ENCODE peak calls at places on chromosome 6, in ten cellular contexts. N is aorta, Y is mesendoderm, L is fibroblast of mammary gland, H is activated T-cell treated with anti-CD3 and anti-CD28 coated beads for 1 hour, B is mucosa of gallbladder, C is occipital lobe, Q is HAP-1, Z is NCI-H2029, I is RCC 7860. J is an unnamed sample.
A peak's percentile ranks its signal among the peaks of the same experiment; 100 is the strongest.

GRCh38 chr6:62681108-62681507 is 395.1 kb upstream of the KHDRBS2 start:
- DNase-seq in Y (no peak), B (no peak), H (no peak), L (no peak), Z (no peak), Q (no peak), I (no peak), N (no peak), C (no peak), J (no peak)

GRCh38 chr6:26215200-26216014 is 128.2 kb downstream of the HFE start:
- DNase-seq in B (no peak), Z (peak; percentile 17), C (no peak), Y (peak; percentile 81), H (no peak), N (no peak), L (no peak), I (peak; percentile 53), Q (peak; percentile 69), J (peak; percentile 46)

GRCh38 chr6:165615629-165616028 is 47.4 kb downstream of the PDE10A start:
- DNase-seq in B (no peak), Z (no peak), N (no peak), Q (no peak), C (no peak), I (peak; percentile 76), H (no peak), Y (peak; percentile 35), L (peak; percentile 40), J (no peak)

GRCh38 chr6:66628917-66629316 is 921.9 kb upstream of the EYS start:
- DNase-seq in I (no peak), L (peak; percentile 37), N (no peak), Q (no peak), Z (no peak), C (no peak), Y (no peak), B (no peak), H (no peak), J (peak; percentile 71)

GRCh38 chr6:144702781-144703180 is 417.6 kb downstream of the UTRN start:
- DNase-seq in C (no peak), N (no peak), Z (no peak), I (no peak), L (no peak), H (no peak), Q (no peak), Y (no peak), B (no peak), J (no peak)

GRCh38 chr6:38417521-38417920 is 222.2 kb downstream of the BTBD9 start:
- DNase-seq in B (no peak), Q (no peak), I (no peak), L (no peak), Y (peak; percentile 37), H (no peak), N (no peak), C (no peak), Z (no peak), J (peak; percentile 20)

GRCh38 chr6:130822736-130823135 is 4.5 kb upstream of the SMLR1 start:
- DNase-seq in N (no peak), I (no peak), L (no peak), B (no peak), Q (no peak), C (no peak), Z (no peak), H (no peak), Y (no peak), J (no peak)

GRCh38 chr6:107563694-107564093 is 73.8 kb downstream of the SOBP start:
- DNase-seq in I (no peak), Q (no peak), Z (no peak), L (no peak), Y (no peak), C (no peak), H (no peak), N (no peak), B (no peak), J (no peak)

GRCh38 chr6:71038966-71039365 is 82.1 kb upstream of the B3GAT2 start:
- DNase-seq in L (peak; percentile 22), Z (no peak), B (no peak), C (no peak), Y (no peak), Q (no peak), H (no peak), I (no peak), N (no peak), J (peak; percentile 9)

GRCh38 chr6:46098678-46099077 is 31.1 kb upstream of the ENPP4 start:
- DNase-seq in B (peak; percentile 70), Q (no peak), C (peak; percentile 43), L (no peak), N (no peak), Y (no peak), H (no peak), Z (peak; percentile 68), I (no peak), J (peak; percentile 25)

GRCh38 chr6:36769161-36769675 is 70.0 kb downstream of the CPNE5 start:
- DNase-seq in C (no peak), Y (peak; percentile 67), H (no peak), N (no peak), Z (no peak), B (no peak), L (no peak), I (peak; percentile 88), Q (no peak), J (peak; percentile 32)

GRCh38 chr6:13194852-13195251 is 133.5 kb downstream of the TBC1D7 start:
- DNase-seq in C (no peak), Q (peak; percentile 49), B (peak; percentile 47), Y (peak; percentile 77), L (peak; percentile 76), H (no peak), I (peak; percentile 23), N (no peak), Z (no peak), J (peak; percentile 68)

GRCh38 chr6:70112686-70113570 is 190.0 kb downstream of the COL9A1 start:
- DNase-seq in C (peak; percentile 12), Y (peak; percentile 48), I (no peak), L (no peak), Q (no peak), H (no peak), N (no peak), Z (no peak), B (no peak), J (no peak)

GRCh38 chr6:155693573-155694428 is 238.2 kb upstream of the NOX3 start:
- DNase-seq in Z (peak; percentile 7), C (no peak), H (no peak), I (peak; percentile 75), L (no peak), N (no peak), B (no peak), Q (no peak), Y (no peak), J (no peak)

GRCh38 chr6:34664270-34664971 is 32.1 kb downstream of the ILRUN start:
- DNase-seq in L (peak; percentile 57), N (no peak), Y (no peak), Q (no peak), Z (no peak), H (no peak), I (no peak), C (no peak), B (no peak), J (peak; percentile 40)

GRCh38 chr6:72589096-72589495 is 32.8 kb upstream of the KCNQ5 start:
- DNase-seq in C (no peak), Y (no peak), Z (no peak), B (no peak), L (peak; percentile 7), N (no peak), I (no peak), H (no peak), Q (no peak), J (peak; percentile 6)

GRCh38 chr6:12280458-12280857 is 9.7 kb upstream of the EDN1 start:
- DNase-seq in C (no peak), Y (no peak), L (peak; percentile 65), N (peak; percentile 84), H (no peak), I (peak; percentile 24), Q (no peak), B (no peak), Z (no peak), J (peak; percentile 59)

GRCh38 chr6:4023240-4023639 is 55.7 kb downstream of the FAM217A start:
- DNase-seq in B (no peak), H (no peak), Q (no peak), L (no peak), Z (no peak), C (no peak), Y (no peak), N (no peak), I (no peak), J (no peak)

GRCh38 chr6:1796706-1797529 is 187.2 kb downstream of the FOXC1 start:
- DNase-seq in L (no peak), C (no peak), Q (no peak), Z (no peak), I (no peak), H (no peak), B (no peak), N (no peak), Y (no peak), J (no peak)

GRCh38 chr6:83313880-83314279 is 117.0 kb downstream of the ME1 start:
- DNase-seq in C (no peak), Z (no peak), I (no peak), B (no peak), L (no peak), Y (no peak), N (no peak), H (no peak), Q (no peak), J (no peak)

GRCh38 chr6:150685860-150686259 is 86.2 kb downstream of the PLEKHG1 start:
- DNase-seq in B (no peak), I (peak; percentile 11), N (no peak), Q (peak; percentile 78), L (peak; percentile 22), C (no peak), H (peak; percentile 29), Y (peak; percentile 87), Z (peak; percentile 4), J (peak; percentile 62)

GRCh38 chr6:115783402-115784061 is 277.2 kb downstream of the FRK start:
- DNase-seq in H (no peak), I (no peak), C (no peak), N (peak; percentile 60), Y (no peak), Z (no peak), B (peak; percentile 34), Q (no peak), L (peak; percentile 34), J (peak; percentile 28)

GRCh38 chr6:30312266-30312665 is 14.5 kb upstream of the TRIM39 start:
- DNase-seq in Y (no peak), H (no peak), N (no peak), C (no peak), Z (no peak), L (no peak), Q (no peak), B (no peak), I (no peak), J (no peak)

GRCh38 chr6:161954699-161955276 is 680.9 kb upstream of the AGPAT4 start:
- DNase-seq in Q (no peak), C (no peak), I (no peak), H (no peak), Y (no peak), Z (no peak), L (no peak), N (no peak), B (no peak), J (no peak)

GRCh38 chr6:151069641-151070040 is 170.1 kb upstream of the AKAP12 start:
- DNase-seq in Z (no peak), L (no peak), I (no peak), H (no peak), Y (no peak), C (no peak), Q (no peak), B (no peak), N (no peak), J (no peak)

GRCh38 chr6:3001773-3002293 is 2.1 kb downstream of the NQO2 start:
- DNase-seq in L (peak; percentile 83), C (no peak), B (no peak), I (peak; percentile 81), Y (peak; percentile 95), H (no peak), N (no peak), Q (peak; percentile 50), Z (no peak), J (peak; percentile 85)

GRCh38 chr6:159463440-159463839 is 229.6 kb downstream of the SOD2 start:
- DNase-seq in B (no peak), I (no peak), Q (no peak), N (no peak), H (no peak), Z (no peak), C (no peak), Y (peak; percentile 65), L (peak; percentile 32), J (peak; percentile 49)

GRCh38 chr6:39934060-39934757 is at the start of gene MOCS1:
- DNase-seq in L (peak; percentile 66), N (peak; percentile 96), I (peak; percentile 6), C (peak; percentile 79), Y (peak; percentile 87), B (peak; percentile 80), Q (peak; percentile 85), H (peak; percentile 8), Z (peak; percentile 27), J (peak; percentile 67)

J was measured in MCF 10A.